ENCODE peak calls at places on chromosomes 5 and 9, in six cellular contexts. J is pons, O is HEK293T, Q is cardiac fibroblast, L is omental fat pad, K is heart left ventricle. Y is an unnamed sample.

GRCh38 chr9:132423503-132423902 is 13.5 kb downstream of the CFAP77 start:
- DNase-seq in J (no peak), Q (no peak), K (no peak), L (no peak), O (no peak), Y (no peak)

GRCh38 chr5:115859378-115859777 is 17.6 kb downstream of the AP3S1 start:
- DNase-seq in Q (no peak), J (no peak), O (no peak), L (no peak), K (no peak), Y (no peak)

GRCh38 chr9:91151014-91151740 is 210.5 kb downstream of the AUH start:
- DNase-seq in Q (peak), L (no peak), O (no peak), J (peak), K (no peak), Y (no peak)

GRCh38 chr5:1521671-1522600 is 1.8 kb downstream of the LPCAT1 start:
- DNase-seq in K (peak), O (peak), L (peak), J (no peak), Q (peak), Y (peak)

GRCh38 chr9:109319631-109320233 is 1.1 kb downstream of the EPB41L4B start:
- DNase-seq in L (no peak), Q (no peak), K (no peak), J (no peak), O (no peak), Y (no peak)

GRCh38 chr5:181191526-181192336 is 13.3 kb downstream of the TRIM7 start:
- DNase-seq in Q (peak), L (peak), K (peak), O (peak), J (peak), Y (peak)

GRCh38 chr9:111298831-111299603 is 31.0 kb downstream of the OR2K2 start:
- DNase-seq in Q (peak), L (no peak), K (peak), O (peak), J (peak), Y (peak)

GRCh38 chr5:142894749-142895148 is 124.6 kb downstream of the ARHGAP26 start:
- DNase-seq in Q (peak), J (no peak), L (no peak), O (no peak), K (no peak), Y (no peak)

GRCh38 chr5:137316346-137316736 is 182.8 kb downstream of the SPOCK1 start:
- DNase-seq in J (no peak), L (no peak), Q (peak), O (no peak), K (no peak), Y (no peak)

GRCh38 chr9:99015448-99015847 is 71.7 kb downstream of the COL15A1 start:
- DNase-seq in J (no peak), Q (no peak), L (no peak), K (no peak), O (no peak), Y (no peak)

GRCh38 chr9:6034954-6035353 is 19.5 kb upstream of the RANBP6 start:
- DNase-seq in L (no peak), K (no peak), O (no peak), Q (no peak), J (no peak), Y (no peak)

GRCh38 chr9:6226696-6227095 is 11.1 kb downstream of the IL33 start:
- DNase-seq in O (no peak), Q (peak), L (no peak), K (no peak), J (no peak), Y (no peak)